ENCODE peak calls at places on chromosomes 4 and X, in seven cellular contexts. K, F, O, I, V, Z and Q are unnamed samples.
A peak's percentile ranks its signal among the peaks of the same experiment; 100 is the strongest.

GRCh38 chr4:127140306-127140705 is 492.5 kb upstream of the INTU start:
- DNase-seq in O (no peak), K (peak; percentile 0), F (no peak), I (no peak), V (no peak), Z (no peak), Q (no peak)

GRCh38 chr4:152385551-152385950 is 150.3 kb downstream of the FBXW7 start:
- DNase-seq in Z (no peak), K (no peak), O (no peak), F (no peak), V (no peak), I (no peak), Q (no peak)

GRCh38 chrX:41759817-41760216 is 35.8 kb downstream of the GPR82 start:
- DNase-seq in I (no peak), F (no peak), V (no peak), Z (no peak), K (no peak), O (no peak), Q (no peak)

GRCh38 chr4:36243355-36244256 is 708 bp downstream of the ARAP2 start:
- DNase-seq in K (peak; percentile 15), O (no peak), Z (peak; percentile 58), V (peak; percentile 46), F (no peak), I (peak; percentile 47), Q (peak; percentile 38)

GRCh38 chr4:38856046-38856445 is 571 bp downstream of the TLR6 start:
- DNase-seq in F (peak; percentile 40), I (no peak), O (no peak), K (no peak), V (no peak), Z (peak; percentile 28), Q (no peak)

GRCh38 chrX:74924449-74925209 is 623 bp downstream of the NEXMIF start:
- DNase-seq in O (no peak), F (no peak), K (peak; percentile 12), I (peak; percentile 64), Z (peak; percentile 36), V (peak; percentile 45), Q (peak; percentile 59)

GRCh38 chr4:188435381-188435780 is 296.1 kb downstream of the TRIML1 start:
- DNase-seq in F (no peak), I (no peak), Z (no peak), O (no peak), V (no peak), K (no peak), Q (no peak)

GRCh38 chr4:81314196-81314896 is 99.3 kb upstream of the PRKG2 start:
- DNase-seq in K (no peak), O (no peak), F (no peak), Z (no peak), V (no peak), I (peak; percentile 76), Q (peak; percentile 83)

GRCh38 chr4:915595-915994 is 16.5 kb downstream of the GAK start:
- DNase-seq in O (peak; percentile 56), I (no peak), V (no peak), K (no peak), Z (peak; percentile 62), F (no peak), Q (no peak)

GRCh38 chrX:153226344-153227190 is 47.5 kb downstream of the MAGEA1 start:
- DNase-seq in O (peak; percentile 17), Z (peak; percentile 14), I (peak; percentile 9), F (no peak), V (peak; percentile 24), K (no peak), Q (no peak)

GRCh38 chr4:75658881-75659280 is 14.3 kb downstream of the G3BP2 start:
- DNase-seq in K (no peak), Z (no peak), I (no peak), V (no peak), O (no peak), F (no peak), Q (no peak)

GRCh38 chr4:170007113-170007512 is 19.1 kb downstream of the MFAP3L start:
- DNase-seq in V (no peak), I (no peak), F (no peak), K (no peak), O (no peak), Z (no peak), Q (no peak)

GRCh38 chr4:113952452-113953029 is 26.9 kb downstream of the ARSJ start:
- DNase-seq in I (peak; percentile 12), K (peak; percentile 12), V (no peak), Z (peak; percentile 16), F (peak; percentile 12), O (peak; percentile 33), Q (no peak)

GRCh38 chr4:56305390-56305789 is 81.9 kb downstream of the AASDH start:
- DNase-seq in K (no peak), O (no peak), F (no peak), Z (no peak), I (no peak), V (no peak), Q (no peak)

GRCh38 chr4:186037692-186038658 is 31.0 kb upstream of the TLR3 start:
- DNase-seq in Z (peak; percentile 78), I (peak; percentile 67), O (peak; percentile 89), F (peak; percentile 36), K (peak; percentile 26), V (peak; percentile 37), Q (peak; percentile 49)

GRCh38 chrX:154484255-154485149 is 1.9 kb downstream of the UBL4A start:
- DNase-seq in Z (no peak), O (no peak), F (no peak), I (no peak), V (no peak), K (no peak), Q (no peak)

GRCh38 chrX:154482786-154483185 is 3.6 kb downstream of the UBL4A start:
- DNase-seq in V (no peak), F (no peak), K (no peak), O (no peak), Z (no peak), I (no peak), Q (no peak)

GRCh38 chrX:154485150-154486051 is 1.0 kb downstream of the UBL4A start:
- DNase-seq in O (no peak), K (no peak), F (no peak), V (no peak), I (no peak), Z (no peak), Q (no peak)

GRCh38 chrX:154481911-154482601 is 3.0 kb upstream of the LAGE3 start:
- DNase-seq in Z (no peak), F (no peak), V (no peak), K (no peak), I (no peak), O (no peak), Q (no peak)

GRCh38 chrX:154483325-154483724 is 3.1 kb downstream of the UBL4A start:
- DNase-seq in F (no peak), V (no peak), O (no peak), K (no peak), Z (no peak), I (no peak), Q (no peak)
- TF ChIP-seq POLR2A in F (no peak), V (no peak), O (no peak), K (no peak), Z (no peak), I (no peak), Q (no peak)

GRCh38 chrX:25014366-25014838 is 1.4 kb downstream of the ARX start:
- DNase-seq in F (no peak), I (no peak), O (no peak), Z (no peak), K (no peak), V (no peak), Q (no peak)
- H3K4me3 ChIP-seq in F (no peak overlapping the region), I (no peak overlapping the region), O (no peak overlapping the region), Z (peak overlapping the region; percentile 57), K (no peak overlapping the region), V (peak overlapping the region; percentile 34), Q (no peak overlapping the region)

DNA sequence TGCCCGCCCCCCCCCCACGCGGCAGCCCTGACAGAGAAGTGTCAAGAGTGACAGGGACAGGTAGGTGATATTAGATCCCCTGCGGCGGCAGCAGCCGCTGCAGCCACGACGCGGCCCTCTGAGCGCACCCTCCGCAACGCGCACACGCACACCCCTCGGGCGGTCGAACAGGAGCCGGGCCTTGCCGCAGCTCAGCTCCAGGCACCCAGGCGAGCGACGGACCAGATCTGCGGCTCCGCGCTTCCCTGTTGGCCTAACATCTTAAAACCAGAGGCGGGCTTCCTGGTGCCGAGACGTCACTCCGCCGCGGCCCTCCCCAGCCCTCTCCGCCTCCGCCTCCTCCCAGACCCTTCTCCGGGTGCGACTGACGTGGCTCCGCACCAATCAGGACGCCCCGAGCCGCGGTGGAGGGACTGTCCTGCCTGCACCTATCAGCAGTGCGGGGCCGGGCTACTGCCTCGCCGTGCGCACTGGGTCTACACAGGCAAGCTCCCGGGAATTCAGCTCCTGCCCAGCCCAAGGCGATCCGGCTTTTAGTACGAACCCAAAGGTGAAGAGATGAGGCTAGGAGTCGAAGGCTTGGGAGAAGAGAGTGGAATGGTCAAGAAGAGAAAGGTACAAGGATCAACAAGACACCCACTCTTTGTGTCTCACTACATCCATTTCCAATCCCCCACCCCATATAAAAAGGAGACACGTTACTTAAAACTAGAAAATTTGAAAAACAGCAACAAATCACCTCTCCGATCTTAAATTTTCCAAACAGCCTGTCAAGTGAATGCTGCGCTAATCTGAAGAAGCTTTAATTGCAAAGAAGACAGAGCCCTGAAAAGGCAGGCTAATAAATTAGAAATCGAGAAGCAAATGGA is at the start of gene PITX2:
- DNase-seq in I (peak; percentile 59), K (no peak), O (no peak), V (peak; percentile 36), Z (peak; percentile 89), F (no peak), Q (no peak)
- H3K4me1 ChIP-seq in I (peaks cover 36% of the 10 kb centered on the region), K (no peaks in the 10 kb centered on the region), O (peaks cover 21% of the 10 kb centered on the region), V (peaks cover 11% of the 10 kb centered on the region), Z (peaks cover 9% of the 10 kb centered on the region), F (no peaks in the 10 kb centered on the region), Q (peaks cover 35% of the 10 kb centered on the region)

GRCh38 chr4:184538023-184538599 is 63.8 kb upstream of the IRF2 start:
- DNase-seq in V (peak; percentile 91), F (peak; percentile 83), I (peak; percentile 87), Z (peak; percentile 94), K (peak; percentile 66), O (peak; percentile 97), Q (peak; percentile 91)

GRCh38 chr4:184536881-184537248 is 62.5 kb upstream of the IRF2 start:
- DNase-seq in V (no peak), O (peak; percentile 12), F (no peak), K (no peak), I (no peak), Z (no peak), Q (no peak)

GRCh38 chr4:184536070-184536880 is 61.9 kb upstream of the IRF2 start:
- DNase-seq in I (no peak), Z (peak; percentile 34), V (no peak), K (no peak), O (no peak), F (no peak), Q (no peak)

GRCh38 chr4:184534511-184535391 is 60.4 kb upstream of the IRF2 start:
- DNase-seq in I (no peak), Z (no peak), O (no peak), K (no peak), F (peak; percentile 76), V (no peak), Q (no peak)

DNA sequence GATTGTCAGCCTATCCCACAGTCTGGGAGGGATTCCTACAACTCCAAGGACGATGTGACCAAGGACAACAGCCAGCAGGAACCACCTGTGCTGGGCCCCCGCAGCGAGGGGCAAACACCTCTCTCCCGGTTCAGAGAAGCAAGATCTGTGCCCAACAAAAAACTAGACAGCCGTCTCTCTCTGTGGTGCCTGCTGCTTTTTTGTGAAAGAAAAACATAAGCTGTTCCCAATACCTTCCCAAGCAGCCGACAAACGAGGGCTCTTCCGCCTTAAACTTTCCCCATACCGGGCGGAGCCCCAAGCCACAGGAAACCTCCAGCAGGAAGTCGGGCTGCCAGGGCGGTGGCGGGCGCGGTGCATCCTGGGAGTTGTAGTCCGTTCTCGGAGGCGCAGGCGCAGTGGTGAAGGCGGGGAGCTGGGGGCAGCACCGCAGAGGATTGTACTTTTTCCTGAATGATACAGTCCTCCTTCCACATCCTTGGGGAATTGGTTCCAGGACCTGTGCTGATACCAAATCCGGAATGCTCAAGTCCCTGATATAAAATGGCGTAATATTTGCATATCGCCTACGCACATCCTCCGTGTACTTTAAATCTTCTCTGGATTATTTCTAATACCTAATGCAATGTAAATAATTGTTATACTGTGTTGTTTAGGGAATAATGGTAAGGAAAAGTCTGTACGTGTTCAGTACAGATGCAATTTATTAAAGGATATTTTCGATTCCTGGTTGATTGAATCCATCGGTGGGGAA is 63.1 kb upstream of the IRF2 start:
- DNase-seq in Z (peak; percentile 97), F (peak; percentile 81), V (peak; percentile 99), I (peak; percentile 96), K (peak; percentile 66), O (peak; percentile 95), Q (peak; percentile 97)
- TF ChIP-seq POLR2A in Z (peak; percentile 88), F (peak; percentile 72), V (peak; percentile 87), I (peak; percentile 96), K (peak; percentile 59), O (peak; percentile 88), Q (no peak)